ENCODE peak calls at places on chromosomes 7 and 10, in eight cellular contexts. L, H, R, M, X, Q, G and P are unnamed samples.

GRCh38 chr7:27834179-27834921 is 94.4 kb downstream of the TAX1BP1 start:
- DNase-seq in H (no peak), M (no peak), R (no peak), L (no peak), G (no peak), Q (no peak), X (no peak), P (no peak)

GRCh38 chr10:28291881-28292297 is 11.0 kb downstream of the MPP7 start:
- DNase-seq in H (no peak), X (peak), Q (no peak), R (peak), L (no peak), G (no peak), M (peak), P (peak)

GRCh38 chr10:12960431-12960898 is 41.0 kb downstream of the CCDC3 start:
- DNase-seq in X (peak), H (no peak), M (no peak), R (no peak), Q (no peak), L (no peak), G (peak), P (no peak)

GRCh38 chr10:110074986-110075664 is 67.3 kb downstream of the ADD3 start:
- DNase-seq in G (no peak), M (no peak), R (no peak), Q (no peak), L (no peak), X (no peak), H (no peak), P (peak)

GRCh38 chr7:10802526-10802925 is 171.1 kb upstream of the PHF14 start:
- DNase-seq in Q (no peak), M (no peak), R (no peak), X (no peak), G (no peak), L (no peak), H (no peak), P (peak)

GRCh38 chr7:98354511-98355249 is 46.2 kb downstream of the BAIAP2L1 start:
- DNase-seq in R (peak), M (peak), Q (no peak), L (no peak), H (no peak), X (peak), G (no peak), P (peak)

GRCh38 chr7:91287685-91288084 is 23.5 kb downstream of the FZD1 start:
- DNase-seq in Q (no peak), H (no peak), M (no peak), X (no peak), L (no peak), R (no peak), G (no peak), P (no peak)

GRCh38 chr7:86326847-86327246 is 316.9 kb upstream of the GRM3 start:
- DNase-seq in M (no peak), H (no peak), Q (no peak), G (no peak), R (no peak), L (no peak), X (no peak), P (no peak)

GRCh38 chr10:60564475-60564874 is 174.8 kb upstream of the ANK3 start:
- DNase-seq in R (no peak), H (no peak), L (no peak), X (no peak), M (no peak), Q (no peak), G (no peak), P (no peak)

GRCh38 chr7:16891338-16891737 is 9.6 kb upstream of the AGR3 start:
- DNase-seq in X (no peak), G (peak), Q (peak), L (no peak), R (peak), M (no peak), H (no peak), P (peak)

GRCh38 chr7:72447465-72448204 is 35.5 kb upstream of the CALN1 start:
- DNase-seq in X (no peak), G (no peak), R (no peak), H (no peak), M (no peak), Q (no peak), L (no peak), P (no peak)

GRCh38 chr10:51176976-51177690 is 102.8 kb downstream of the PRKG1 start:
- DNase-seq in H (no peak), X (no peak), M (no peak), L (no peak), G (no peak), Q (no peak), R (peak), P (no peak)

GRCh38 chr10:66940950-66941349 is 15.1 kb downstream of the LRRTM3 start:
- DNase-seq in L (no peak), X (no peak), M (no peak), H (no peak), R (no peak), Q (no peak), G (no peak), P (no peak)

GRCh38 chr7:131518626-131519025 is 37.8 kb downstream of the PODXL start:
- DNase-seq in L (no peak), H (no peak), G (no peak), X (no peak), M (no peak), Q (no peak), R (no peak), P (no peak)

GRCh38 chr10:88286030-88286429 is 297.1 kb downstream of the RNLS start:
- DNase-seq in R (no peak), G (no peak), H (no peak), X (no peak), M (no peak), L (no peak), Q (no peak), P (no peak)

GRCh38 chr7:66211429-66211828 is 6.3 kb downstream of the TPST1 start:
- DNase-seq in L (no peak), X (no peak), Q (no peak), M (no peak), R (no peak), G (no peak), H (no peak), P (no peak)

GRCh38 chr10:89301721-89302445 is at the start of gene IFIT2:
- DNase-seq in X (peak), L (no peak), Q (peak), M (no peak), G (no peak), H (no peak), R (peak), P (peak)

GRCh38 chr10:91901784-91902677 is 7.3 kb downstream of the FGFBP3 start:
- DNase-seq in X (peak), M (peak), R (peak), L (no peak), H (no peak), G (no peak), Q (peak), P (peak)

GRCh38 chr7:121891731-121892130 is 18.8 kb downstream of the PTPRZ1 start:
- DNase-seq in G (no peak), H (no peak), M (no peak), L (no peak), X (no peak), R (no peak), Q (no peak), P (no peak)

GRCh38 chr10:26528048-26528447 is 89.9 kb downstream of the APBB1IP start:
- DNase-seq in M (no peak), Q (no peak), X (peak), G (no peak), R (no peak), H (no peak), L (no peak), P (no peak)

GRCh38 chr7:153808117-153808516 is 244.1 kb upstream of the DPP6 start:
- DNase-seq in M (no peak), X (no peak), H (no peak), G (no peak), L (no peak), R (no peak), Q (no peak), P (no peak)

GRCh38 chr7:42105541-42106349 is 131.3 kb downstream of the GLI3 start:
- DNase-seq in L (no peak), Q (no peak), H (no peak), X (no peak), M (no peak), R (no peak), G (no peak), P (no peak)

GRCh38 chr10:130230036-130230435 is 93.8 kb downstream of the GLRX3 start:
- DNase-seq in Q (no peak), H (no peak), M (no peak), G (no peak), R (no peak), X (no peak), L (no peak), P (no peak)

GRCh38 chr10:37582237-37582636 is 275.2 kb downstream of the ZNF248 start:
- DNase-seq in M (no peak), R (no peak), H (no peak), G (no peak), Q (no peak), X (no peak), L (no peak), P (no peak)

GRCh38 chr10:60212195-60212594 is 177.5 kb downstream of the ANK3 start:
- DNase-seq in H (no peak), R (no peak), L (no peak), Q (no peak), X (no peak), G (no peak), M (no peak), P (no peak)

GRCh38 chr7:153939654-153940053 is 112.5 kb upstream of the DPP6 start:
- DNase-seq in X (no peak), M (no peak), L (no peak), H (no peak), R (no peak), Q (no peak), G (no peak), P (no peak)

GRCh38 chr10:121598261-121599249 is at the start of gene FGFR2:
- DNase-seq in Q (no peak), G (peak), M (no peak), L (no peak), X (peak), H (no peak), R (peak), P (peak)

GRCh38 chr10:75772153-75772887 is 340.9 kb downstream of the LRMDA start:
- DNase-seq in R (no peak), M (no peak), L (no peak), X (no peak), Q (no peak), H (no peak), G (no peak), P (peak)